ENCODE peak calls at places on chromosomes 3 and 15, in four cellular contexts. V is GM12878, R is K562, T is HepG2. P is an unnamed sample.

GRCh38 chr3:2765002-2765579 is 345.1 kb downstream of the IL5RA start:
- DNase-seq in T (peak), R (no peak), V (no peak), P (peak)

GRCh38 chr3:152879790-152880174 is 44.9 kb downstream of the P2RY1 start:
- DNase-seq in V (no peak), R (no peak), T (no peak), P (no peak)

GRCh38 chr15:37219211-37219701 is 118.9 kb upstream of the MEIS2 start:
- DNase-seq in T (peak), R (no peak), V (no peak), P (no peak)

GRCh38 chr3:138451595-138452162 is 17.3 kb downstream of the ESYT3 start:
- DNase-seq in T (no peak), V (no peak), R (no peak), P (no peak)

GRCh38 chr15:25693321-25694237 is 169.5 kb downstream of the ATP10A start:
- DNase-seq in T (peak), V (no peak), R (peak), P (peak)

GRCh38 chr15:99696096-99696495 is 37.1 kb downstream of the LYSMD4 start:
- DNase-seq in T (no peak), R (no peak), V (no peak), P (no peak)

GRCh38 chr15:25624504-25625172 is 185.8 kb upstream of the UBE3A start:
- DNase-seq in R (no peak), V (no peak), T (no peak), P (no peak)

GRCh38 chr3:54349231-54349647 is 226.9 kb downstream of the CACNA2D3 start:
- DNase-seq in V (no peak), R (peak), T (no peak), P (no peak)

GRCh38 chr15:90419738-90420487 is 31.9 kb downstream of the IQGAP1 start:
- DNase-seq in R (no peak), T (no peak), V (peak), P (peak)
- TF ChIP-seq KDM1A in R (no peak), T (no peak), V (no peak), P (no peak)

GRCh38 chr15:78174398-78174797 is 25.2 kb downstream of the IDH3A start:
- DNase-seq in T (no peak), R (no peak), V (no peak), P (no peak)
- TF ChIP-seq ESRRA in T (no peak), R (no peak), V (no peak), P (no peak)

GRCh38 chr3:116815321-116815720 is 105.7 kb downstream of the TUSC7 start:
- DNase-seq in V (no peak), R (no peak), T (no peak), P (no peak)

GRCh38 chr3:116815831-116816588 is 106.4 kb downstream of the TUSC7 start:
- DNase-seq in V (no peak), R (no peak), T (no peak), P (no peak)
- TF ChIP-seq EP300 in V (no peak), R (no peak), T (no peak), P (no peak)

GRCh38 chr15:74424901-74425528 is 8.7 kb downstream of the SEMA7A start:
- DNase-seq in R (no peak), T (no peak), V (no peak), P (no peak)

GRCh38 chr15:74423443-74424257 is 10.1 kb downstream of the SEMA7A start:
- DNase-seq in R (no peak), V (no peak), T (peak), P (no peak)

GRCh38 chr15:74422370-74422722 is 11.4 kb downstream of the SEMA7A start:
- DNase-seq in R (no peak), V (no peak), T (no peak), P (no peak)

GRCh38 chr15:74421302-74422245 is 12.2 kb downstream of the SEMA7A start:
- DNase-seq in T (peak), V (no peak), R (no peak), P (no peak)

DNA sequence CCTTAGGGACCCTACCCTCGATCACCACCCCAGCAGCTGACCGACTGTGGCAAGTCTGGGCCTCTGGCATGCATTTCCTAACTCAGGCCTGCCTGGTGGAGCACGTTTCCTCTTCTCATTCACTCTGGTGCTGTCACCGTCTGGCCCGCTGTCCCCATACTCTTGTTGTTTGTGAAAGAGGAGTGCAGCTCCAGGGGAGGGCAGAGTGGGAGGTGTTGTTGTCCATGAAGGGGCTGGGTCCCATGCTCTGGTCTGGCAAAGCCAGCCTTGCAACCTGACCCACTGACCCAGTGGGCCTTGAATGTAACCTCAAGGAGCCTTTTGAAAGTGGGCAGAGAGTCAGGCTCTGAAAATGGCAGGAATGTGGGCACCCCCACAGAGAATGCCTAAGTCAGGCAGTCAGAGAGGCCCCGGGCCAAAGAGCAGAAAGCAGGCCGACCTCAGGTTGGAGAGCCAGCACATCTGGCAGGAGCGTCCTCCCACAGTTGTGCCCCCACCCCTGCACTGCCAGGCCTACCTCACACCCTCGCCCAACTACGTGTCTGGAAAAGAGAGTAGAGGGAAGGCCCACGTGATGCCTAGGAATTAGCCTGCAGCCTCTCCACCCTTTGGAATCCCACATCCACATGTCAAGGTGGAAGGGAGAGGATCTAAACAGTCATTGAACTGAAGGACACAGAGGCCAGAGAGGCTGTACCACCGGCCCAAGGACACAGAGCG is 10.9 kb downstream of the SEMA7A start:
- DNase-seq in T (peak), R (no peak), V (no peak), P (peak)
- TF ChIP-seq KDM1A in T (no peak), R (no peak), V (no peak), P (no peak)

DNA sequence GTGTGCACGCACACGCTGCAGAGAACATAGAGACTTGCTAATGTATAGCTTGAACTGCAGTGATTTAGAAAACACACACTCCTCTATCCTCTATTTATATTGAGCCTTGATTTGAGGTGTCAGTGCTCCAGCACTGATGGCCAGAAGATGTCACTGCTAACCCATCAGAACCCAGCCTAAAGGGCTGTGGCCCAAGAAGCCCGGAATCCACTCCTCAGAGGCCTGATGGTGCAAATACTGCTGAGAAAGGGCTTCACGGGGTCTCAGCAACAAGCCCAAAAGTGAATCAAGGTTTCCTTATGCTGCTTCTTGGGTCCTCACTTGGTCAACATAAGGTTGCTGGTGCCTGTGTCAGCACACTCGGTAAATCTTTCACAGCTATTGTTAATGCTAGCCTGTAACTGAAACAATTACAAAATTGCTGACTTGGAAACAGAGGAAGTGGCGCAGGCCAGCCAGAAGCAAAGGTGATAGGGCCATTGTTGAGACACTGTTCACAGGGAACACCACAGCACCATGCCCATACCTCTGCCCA is 60.3 kb downstream of the HEG1 start:
- DNase-seq in V (peak), T (peak), R (peak), P (peak)
- TF ChIP-seq ESRRA in V (no peak), T (no peak), R (no peak), P (no peak)

DNA sequence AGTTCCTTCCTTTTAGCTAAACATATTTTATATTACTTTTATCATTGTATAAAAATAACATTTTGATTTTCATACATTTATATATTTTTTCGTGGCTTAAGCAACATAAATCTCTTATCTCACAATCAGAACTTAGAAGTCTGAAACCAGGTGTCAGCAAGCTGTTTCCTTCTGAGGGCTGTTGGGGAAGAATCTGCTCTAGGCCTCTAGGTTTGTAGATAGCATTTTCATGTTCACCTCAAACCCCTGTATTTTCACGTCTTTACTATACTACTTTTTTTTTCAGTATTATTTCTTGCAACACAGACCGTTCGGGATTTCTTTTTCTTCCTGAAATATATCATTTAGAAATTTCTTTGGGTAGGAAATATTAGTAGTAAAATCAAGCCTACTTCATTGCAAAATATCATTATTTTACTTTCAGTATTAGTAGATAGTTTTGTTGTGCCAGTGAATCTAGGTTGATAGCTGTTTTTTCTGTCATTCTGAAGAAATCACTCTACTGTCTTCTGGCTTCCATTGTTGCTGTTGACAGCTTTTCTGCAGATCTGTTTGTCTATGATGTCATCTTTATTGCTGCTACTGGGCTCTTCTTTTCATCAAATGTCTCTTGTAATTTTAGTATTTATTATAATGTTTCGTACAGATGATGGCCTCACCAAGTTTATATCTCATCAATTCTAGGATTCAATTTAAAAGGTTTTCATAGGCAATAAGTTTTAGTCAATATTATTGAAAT is 756.3 kb downstream of the VGLL3 start:
- DNase-seq in T (no peak), V (no peak), R (no peak), P (no peak)
- TF ChIP-seq EP300 in T (no peak), V (no peak), R (no peak), P (no peak)

GRCh38 chr3:42544492-42545283 is 37.1 kb downstream of the SEC22C start:
- DNase-seq in T (peak), V (no peak), R (no peak), P (no peak)
- TF ChIP-seq KDM1A in T (no peak), V (no peak), R (no peak), P (no peak)

P was measured in A549.